ENCODE peak calls at places on chromosomes 12 and 14, in seven cellular contexts. B is heart right ventricle; O is CD8-positive, alpha-beta T cell; Z is AG10803; W is pancreas; P is dorsolateral prefrontal cortex; X is IMR-90. E is an unnamed sample.

GRCh38 chr14:55015006-55015405 is 11.9 kb downstream of the WDHD1 start:
- DNase-seq in W (no peak), X (no peak), B (no peak), O (no peak), P (no peak), Z (no peak), E (no peak)

GRCh38 chr12:9113987-9114309 is 1.8 kb downstream of the A2M start:
- DNase-seq in W (no peak), X (no peak), P (no peak), Z (no peak), O (no peak), B (no peak), E (no peak)

GRCh38 chr14:41597647-41598046 is 9.0 kb upstream of the LRFN5 start:
- DNase-seq in X (no peak), B (no peak), P (no peak), O (no peak), Z (no peak), W (no peak), E (peak)

GRCh38 chr14:23160924-23161522 is 22.4 kb downstream of the SLC7A8 start:
- DNase-seq in B (peak), P (no peak), O (no peak), X (peak), W (no peak), Z (peak), E (peak)

GRCh38 chr14:60304509-60304908 is 55.5 kb downstream of the PPM1A start:
- DNase-seq in P (no peak), W (peak), O (no peak), B (peak), X (no peak), Z (no peak), E (no peak)

GRCh38 chr14:50030049-50030448 is 86.3 kb downstream of the VCPKMT start:
- DNase-seq in P (no peak), X (no peak), B (no peak), O (no peak), W (no peak), Z (no peak), E (no peak)

GRCh38 chr12:14868916-14869315 is 16.7 kb downstream of the MGP start:
- DNase-seq in X (peak), O (no peak), Z (no peak), W (no peak), B (no peak), P (no peak), E (peak)

GRCh38 chr12:79138872-79139271 is 274.3 kb downstream of the SYT1 start:
- DNase-seq in P (no peak), O (no peak), X (no peak), B (no peak), W (no peak), Z (no peak), E (no peak)

GRCh38 chr12:56137853-56138571 is 9.9 kb downstream of the ESYT1 start:
- DNase-seq in O (no peak), B (no peak), W (no peak), X (no peak), P (no peak), Z (no peak), E (no peak)

GRCh38 chr14:100294213-100294962 is 11.9 kb downstream of the SLC25A29 start:
- DNase-seq in B (no peak), X (no peak), W (peak), O (no peak), P (peak), Z (no peak), E (peak)

GRCh38 chr14:39085933-39086332 is 17.1 kb downstream of the SEC23A start:
- DNase-seq in B (no peak), P (no peak), O (no peak), Z (peak), W (no peak), X (peak), E (no peak)

GRCh38 chr12:122449317-122449716 is 26.8 kb upstream of the CLIP1 start:
- DNase-seq in X (peak), Z (peak), W (no peak), O (no peak), B (no peak), P (no peak), E (peak)

GRCh38 chr14:29085546-29085945 is 319.0 kb downstream of the FOXG1 start:
- DNase-seq in P (no peak), O (no peak), W (no peak), X (peak), Z (peak), B (no peak), E (peak)

GRCh38 chr12:66035289-66035961 is 95.1 kb downstream of the LLPH start:
- DNase-seq in X (peak), B (no peak), O (no peak), Z (peak), W (no peak), P (no peak), E (peak)

GRCh38 chr12:90823859-90824258 is 131.1 kb downstream of the CCER1 start:
- DNase-seq in O (no peak), Z (no peak), X (no peak), P (no peak), W (peak), B (no peak), E (no peak)

GRCh38 chr12:42865282-42865681 is 275.7 kb upstream of the PRICKLE1 start:
- DNase-seq in O (no peak), B (no peak), P (no peak), X (no peak), W (no peak), Z (no peak), E (no peak)

GRCh38 chr14:85191986-85192385 is 338.0 kb upstream of the FLRT2 start:
- DNase-seq in P (no peak), Z (no peak), W (no peak), X (no peak), O (no peak), B (no peak), E (no peak)

GRCh38 chr12:130152386-130152785 is 9.9 kb upstream of the FZD10 start:
- DNase-seq in Z (no peak), X (no peak), O (no peak), W (no peak), B (no peak), P (no peak), E (no peak)

GRCh38 chr12:106070147-106070546 is 68.6 kb downstream of the NUAK1 start:
- DNase-seq in O (no peak), X (no peak), B (no peak), Z (no peak), P (no peak), W (no peak), E (no peak)

GRCh38 chr14:50068496-50068895 is 47.9 kb downstream of the VCPKMT start:
- DNase-seq in Z (no peak), W (no peak), X (no peak), B (no peak), P (no peak), O (no peak), E (no peak)

GRCh38 chr12:51806896-51807295 is 41.6 kb downstream of the FIGNL2 start:
- DNase-seq in Z (no peak), P (no peak), X (no peak), O (no peak), B (no peak), W (no peak), E (no peak)

GRCh38 chr12:8038659-8039114 is 6.2 kb downstream of the FOXJ2 start:
- DNase-seq in O (peak), Z (peak), X (peak), P (peak), B (peak), W (peak), E (peak)

GRCh38 chr14:54483073-54483745 is 5.6 kb downstream of the GMFB start:
- DNase-seq in W (no peak), B (no peak), Z (no peak), P (no peak), X (no peak), O (no peak), E (no peak)

GRCh38 chr12:131736807-131737484 is 26.1 kb downstream of the SFSWAP start:
- DNase-seq in B (no peak), W (no peak), Z (peak), X (peak), O (no peak), P (no peak), E (peak)

GRCh38 chr12:127296591-127296990 is 970.4 kb upstream of the TMEM132C start:
- DNase-seq in O (no peak), B (no peak), X (no peak), P (no peak), W (no peak), Z (no peak), E (no peak)

DNA sequence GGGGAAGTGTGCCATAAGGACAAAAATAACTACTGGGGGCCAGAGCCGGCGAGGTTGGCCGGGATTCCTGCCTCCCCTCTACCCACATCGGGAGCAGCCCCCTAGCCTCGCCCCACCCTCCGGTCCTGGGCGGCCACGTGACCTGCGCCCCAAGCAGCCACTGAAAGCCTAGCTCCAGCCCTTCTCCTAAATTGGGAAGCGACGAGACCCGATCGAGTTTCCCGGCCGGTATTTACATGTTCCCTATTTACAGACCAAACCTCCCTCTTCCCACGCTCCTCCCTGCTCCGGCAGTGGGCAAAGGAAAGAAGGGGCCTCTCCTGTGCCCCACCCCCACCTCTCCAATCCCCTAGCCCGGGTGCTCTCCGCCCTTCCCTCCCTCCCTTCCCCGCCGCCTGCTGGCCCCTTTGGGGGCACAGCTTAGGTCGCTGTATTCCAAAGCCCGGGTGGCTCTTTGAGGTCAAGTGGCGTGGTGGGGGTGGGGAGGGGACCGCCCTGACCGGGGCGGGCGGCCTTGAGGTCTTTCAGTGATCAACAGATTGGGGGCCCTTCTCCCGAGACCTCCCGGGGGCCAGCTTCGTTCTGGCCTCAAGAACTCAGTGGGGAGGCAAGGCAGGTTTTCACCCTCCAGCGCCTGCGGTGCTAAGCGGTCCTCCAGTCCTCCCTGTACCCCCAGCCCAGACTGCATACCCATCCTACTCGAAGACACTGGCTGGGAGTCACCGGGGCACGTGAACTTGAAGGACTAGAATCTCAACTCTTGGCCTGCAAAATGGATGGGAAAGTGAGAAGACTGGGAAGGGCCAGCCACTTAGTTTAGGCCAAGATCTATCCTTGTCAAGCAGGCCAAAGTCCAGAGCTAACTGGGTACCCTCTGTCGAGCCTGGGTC is 6.3 kb upstream of the CTDSP2 start:
- DNase-seq in O (no peak), P (no peak), Z (no peak), B (peak), X (no peak), W (no peak), E (no peak)
- H3K4me3 ChIP-seq in O (no peak), P (peak), Z (peak), B (peak), X (no peak), W (peak), E (no peak)

DNA sequence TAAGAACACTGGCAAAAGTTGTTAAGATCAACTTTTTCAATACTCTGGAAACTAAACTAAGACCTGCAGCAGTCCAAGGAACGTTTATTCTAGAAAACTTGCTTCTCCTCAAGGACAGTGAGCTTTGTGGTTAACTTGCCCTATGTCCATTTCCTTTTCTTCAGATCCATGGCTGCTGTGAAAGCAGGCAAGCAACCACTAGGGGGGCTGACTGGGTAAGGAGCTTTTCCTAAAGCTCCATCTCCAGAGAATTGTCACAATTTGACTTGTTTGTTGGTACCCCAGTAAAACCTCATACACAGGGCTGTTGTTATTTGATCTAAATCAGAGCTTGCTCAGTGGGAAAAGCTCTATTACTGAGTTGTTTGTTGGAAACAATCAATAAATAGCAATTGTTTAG is 10.1 kb upstream of the RPL10L start:
- DNase-seq in W (no peak), P (no peak), Z (no peak), X (no peak), O (no peak), B (no peak), E (no peak)
- TF ChIP-seq CTCF in W (no peak), P (no peak), Z (no peak), X (no peak), O (no peak), B (no peak), E (no peak)

GRCh38 chr14:89792489-89793366 is 161.8 kb downstream of the EFCAB11 start:
- DNase-seq in P (no peak), X (peak), B (peak), O (no peak), Z (peak), W (no peak), E (peak)
- H3K4me3 ChIP-seq in P (no peak), X (no peak), B (no peak), O (no peak), Z (no peak), W (no peak), E (no peak)

DNA sequence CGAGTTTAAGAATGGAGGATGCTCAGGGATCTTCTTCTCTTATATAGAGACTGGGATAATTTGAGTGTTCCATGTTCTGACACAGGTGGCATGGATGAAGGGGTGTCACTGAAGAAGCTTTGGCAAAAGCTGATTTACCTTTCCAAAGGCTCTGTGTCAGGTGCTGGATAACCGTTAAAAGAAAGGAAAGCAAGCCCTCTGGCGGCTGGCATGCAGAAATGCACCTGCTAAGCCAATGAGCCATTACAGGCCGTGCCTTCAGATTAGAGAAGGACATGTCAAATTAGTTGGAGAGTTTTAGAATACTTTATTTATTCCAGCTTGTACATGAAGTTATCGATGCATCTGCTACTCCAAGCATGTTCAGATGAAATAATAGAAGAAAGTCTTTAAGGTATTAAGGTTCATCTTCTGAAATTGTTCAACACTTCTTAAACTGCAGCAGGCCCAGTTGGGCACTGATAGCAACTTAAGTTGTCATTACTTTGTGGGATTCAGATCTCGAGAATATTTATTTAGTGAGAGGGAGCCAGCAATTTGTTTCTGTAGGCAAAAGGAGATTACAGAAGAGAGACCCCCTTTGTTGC is 678.2 kb downstream of the NRXN3 start:
- DNase-seq in B (no peak), W (peak), Z (peak), O (peak), P (peak), X (peak), E (peak)
- TF ChIP-seq CTCF in B (peak), W (peak), Z (peak), O (peak), P (peak), X (peak), E (peak)

DNA sequence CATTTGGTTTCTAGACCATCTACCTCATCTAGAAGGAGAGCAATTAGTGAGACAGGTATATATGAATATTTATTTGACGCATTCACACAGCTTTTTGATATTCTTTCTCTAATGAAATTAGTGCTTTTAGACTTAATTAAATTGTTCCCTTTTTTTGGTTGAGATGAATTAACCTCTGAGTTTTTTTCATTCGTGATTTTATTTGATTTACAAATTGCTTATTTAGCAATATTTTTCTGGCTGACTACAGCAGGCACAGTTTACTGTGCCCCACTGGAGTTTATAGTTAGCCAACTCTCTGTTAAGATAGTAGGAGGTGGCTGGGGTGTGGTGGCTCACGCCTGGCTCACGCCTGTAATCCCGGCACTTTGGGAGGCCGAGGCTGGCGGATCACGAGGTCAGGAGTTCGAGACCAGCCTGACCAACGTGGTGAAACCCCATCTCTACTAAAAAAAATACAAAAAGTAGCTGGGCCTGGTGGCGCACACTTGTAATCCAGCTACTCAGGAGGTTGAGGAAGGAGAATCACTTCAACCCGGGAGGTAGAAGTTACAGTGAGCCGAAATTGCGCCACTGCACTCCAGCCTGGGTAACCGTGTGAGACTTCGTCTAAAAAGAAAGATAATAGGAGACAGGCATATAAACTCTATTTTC is 16.7 kb downstream of the MDM2 start:
- DNase-seq in P (no peak), B (no peak), O (no peak), W (no peak), Z (no peak), X (no peak), E (no peak)
- H3K4me3 ChIP-seq in P (no peak), B (no peak), O (no peak), W (no peak), Z (no peak), X (no peak), E (no peak)

GRCh38 chr14:91889477-91890211 is 22.3 kb upstream of the TC2N start:
- DNase-seq in X (no peak), O (no peak), B (no peak), P (no peak), Z (no peak), W (peak), E (no peak)
- TF ChIP-seq CTCF in X (no peak), O (no peak), B (no peak), P (no peak), Z (no peak), W (no peak), E (no peak)

DNA sequence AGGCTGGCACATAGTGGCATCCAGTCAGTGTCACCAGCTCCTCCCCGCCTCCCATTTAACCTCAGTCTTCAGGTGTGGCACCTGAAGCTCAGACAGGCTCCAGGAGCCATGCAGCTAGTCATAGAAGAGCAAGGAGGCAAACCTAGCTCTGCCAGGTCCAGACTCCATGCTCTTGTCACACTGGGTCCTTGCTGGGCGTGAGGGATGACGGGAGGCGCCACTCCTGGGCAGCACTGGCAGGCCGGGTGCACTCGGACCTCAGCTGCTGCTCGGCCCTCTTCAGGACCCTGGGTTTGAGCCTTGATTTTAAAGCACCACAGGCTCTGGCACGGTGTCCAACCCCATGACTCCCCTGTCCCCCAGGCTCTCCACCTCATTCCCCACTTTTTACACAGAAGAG is 24.1 kb downstream of the ITPK1 start:
- DNase-seq in O (no peak), B (no peak), Z (no peak), W (peak), P (no peak), X (no peak), E (no peak)
- H3K4me3 ChIP-seq in O (no peak), B (no peak), Z (no peak), W (no peak), P (no peak), X (no peak), E (no peak)

DNA sequence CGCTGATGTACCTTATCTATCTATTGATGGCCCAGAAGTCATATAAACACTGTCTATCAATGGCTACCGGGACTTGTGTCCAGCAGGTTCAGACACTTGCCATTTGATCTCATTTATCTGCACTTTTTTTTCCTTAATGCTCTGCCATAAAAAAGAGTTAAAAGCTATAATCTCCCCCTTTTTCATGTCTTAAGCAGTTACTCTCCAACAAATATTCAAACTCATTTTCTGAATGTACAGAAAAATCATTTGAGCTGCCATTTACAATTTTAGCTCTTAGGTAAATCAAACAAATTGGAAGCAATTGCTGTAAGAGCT is 101.4 kb downstream of the SLC8A3 start:
- DNase-seq in B (no peak), W (no peak), X (no peak), Z (no peak), O (no peak), P (no peak), E (no peak)
- TF ChIP-seq CTCF in B (no peak), W (no peak), X (no peak), Z (no peak), O (no peak), P (no peak), E (no peak)

DNA sequence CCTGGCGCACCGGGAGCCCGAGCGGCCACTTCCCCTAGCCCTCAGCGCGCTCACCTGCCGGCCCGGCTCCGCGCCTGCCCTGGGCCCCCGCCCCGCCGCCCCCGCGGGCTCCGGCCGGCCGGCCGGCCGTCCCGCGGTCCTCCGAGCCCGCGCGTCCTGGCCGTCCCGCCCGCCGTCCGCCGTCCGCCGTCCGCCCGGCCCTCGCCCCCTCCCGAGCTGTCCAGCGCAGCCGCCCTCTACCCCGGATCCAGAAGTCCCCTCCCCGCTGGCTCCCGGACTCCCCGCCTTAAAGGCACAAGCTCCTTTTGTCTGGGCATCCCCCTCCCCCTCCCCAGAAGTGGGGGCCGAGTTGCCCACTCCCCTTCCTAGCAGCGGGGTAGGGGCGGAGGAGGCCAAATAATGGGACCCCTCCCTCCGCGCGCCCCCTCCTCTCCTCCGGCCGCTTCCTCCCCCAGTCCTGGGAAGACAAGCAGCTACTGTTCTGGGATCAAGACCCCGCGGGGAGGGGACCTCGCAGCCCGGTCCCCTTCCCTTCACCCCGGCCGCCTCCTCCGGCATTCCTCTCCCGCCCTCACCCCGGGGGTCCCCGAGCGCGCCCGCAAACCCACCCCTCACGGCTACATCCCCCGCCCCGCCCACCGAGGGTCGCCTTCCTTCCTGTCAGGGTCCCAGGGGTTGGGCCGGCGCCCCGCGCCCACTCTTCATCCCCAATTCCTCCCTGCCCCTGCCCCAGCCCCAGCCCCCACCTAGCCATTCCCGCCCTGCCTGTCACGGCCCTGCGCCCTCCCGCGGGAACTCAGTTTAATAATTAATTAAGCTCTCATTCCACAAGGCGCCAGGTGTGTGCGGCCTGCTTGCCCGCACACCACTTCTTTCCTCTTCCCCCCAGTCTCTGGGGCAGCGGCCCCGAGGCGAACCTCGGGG is at the start of gene ADCY6:
- DNase-seq in P (peak), X (peak), O (no peak), B (peak), Z (peak), W (peak), E (peak)
- H3K4me3 ChIP-seq in P (peak), X (peak), O (peak), B (peak), Z (peak), W (peak), E (peak)